ENCODE peak calls at places on chromosomes 12 and 14, in seven cellular contexts. One of them, this sample, is unnamed.

GRCh38 chr12:81043979-81044740 is 33.7 kb upstream of the ACSS3 start:
- DNase-seq in prostate gland: no peak
- DNase-seq in tibial nerve: no peak
- DNase-seq in heart left ventricle: no peak
- DNase-seq in K562: no peak
- DNase-seq in testis: no peak
- DNase-seq in IMR-90: no peak
- DNase-seq in this sample: no peak

GRCh38 chr14:84482256-84483071 is 1047.5 kb upstream of the FLRT2 start:
- DNase-seq in prostate gland: no peak
- DNase-seq in tibial nerve: no peak
- DNase-seq in heart left ventricle: no peak
- DNase-seq in K562: no peak
- DNase-seq in testis: no peak
- DNase-seq in IMR-90: peak
- DNase-seq in this sample: no peak

GRCh38 chr12:68591716-68592437 is 18.8 kb upstream of the RAP1B start:
- DNase-seq in prostate gland: no peak
- DNase-seq in tibial nerve: no peak
- DNase-seq in heart left ventricle: no peak
- DNase-seq in K562: no peak
- DNase-seq in testis: no peak
- DNase-seq in IMR-90: no peak
- DNase-seq in this sample: no peak

GRCh38 chr12:81992461-81992860 is 233.3 kb upstream of the PPFIA2 start:
- DNase-seq in prostate gland: no peak
- DNase-seq in tibial nerve: peak
- DNase-seq in heart left ventricle: no peak
- DNase-seq in K562: no peak
- DNase-seq in testis: peak
- DNase-seq in IMR-90: no peak
- DNase-seq in this sample: no peak

GRCh38 chr12:1918081-1918874 is at the start of gene CACNA2D4:
- DNase-seq in prostate gland: no peak
- DNase-seq in tibial nerve: peak
- DNase-seq in heart left ventricle: no peak
- DNase-seq in K562: peak
- DNase-seq in testis: peak
- DNase-seq in IMR-90: no peak
- DNase-seq in this sample: peak

GRCh38 chr12:22283006-22283506 is 51.5 kb downstream of the ST8SIA1 start:
- DNase-seq in prostate gland: no peak
- DNase-seq in tibial nerve: no peak
- DNase-seq in heart left ventricle: no peak
- DNase-seq in K562: no peak
- DNase-seq in testis: no peak
- DNase-seq in IMR-90: peak
- DNase-seq in this sample: no peak

GRCh38 chr12:111407371-111408115 is 1.8 kb downstream of the SH2B3 start:
- DNase-seq in prostate gland: no peak
- DNase-seq in tibial nerve: no peak
- DNase-seq in heart left ventricle: no peak
- DNase-seq in K562: no peak
- DNase-seq in testis: no peak
- DNase-seq in IMR-90: no peak
- DNase-seq in this sample: no peak

GRCh38 chr14:35365130-35366047 is 39.2 kb downstream of the NFKBIA start:
- DNase-seq in prostate gland: no peak
- DNase-seq in tibial nerve: peak
- DNase-seq in heart left ventricle: peak
- DNase-seq in K562: peak
- DNase-seq in testis: peak
- DNase-seq in IMR-90: peak
- DNase-seq in this sample: peak

GRCh38 chr12:128715485-128715884 is 108.3 kb downstream of the SLC15A4 start:
- DNase-seq in prostate gland: no peak
- DNase-seq in tibial nerve: no peak
- DNase-seq in heart left ventricle: no peak
- DNase-seq in K562: no peak
- DNase-seq in testis: no peak
- DNase-seq in IMR-90: no peak
- DNase-seq in this sample: no peak

GRCh38 chr12:34142430-34142829 is 120.1 kb downstream of the ALG10 start:
- DNase-seq in prostate gland: no peak
- DNase-seq in tibial nerve: no peak
- DNase-seq in heart left ventricle: no peak
- DNase-seq in K562: no peak
- DNase-seq in testis: no peak
- DNase-seq in IMR-90: no peak
- DNase-seq in this sample: no peak

GRCh38 chr12:80622271-80622670 is 85.2 kb upstream of the MYF6 start:
- DNase-seq in prostate gland: no peak
- DNase-seq in tibial nerve: no peak
- DNase-seq in heart left ventricle: no peak
- DNase-seq in K562: no peak
- DNase-seq in testis: no peak
- DNase-seq in IMR-90: no peak
- DNase-seq in this sample: no peak

GRCh38 chr12:110531741-110532333 is 29.7 kb downstream of the RAD9B start:
- DNase-seq in prostate gland: no peak
- DNase-seq in tibial nerve: no peak
- DNase-seq in heart left ventricle: no peak
- DNase-seq in K562: no peak
- DNase-seq in testis: no peak
- DNase-seq in IMR-90: peak
- DNase-seq in this sample: no peak

GRCh38 chr14:96502621-96503251 is 554 bp downstream of the PAPOLA start:
- DNase-seq in prostate gland: peak
- DNase-seq in tibial nerve: peak
- DNase-seq in heart left ventricle: peak
- DNase-seq in K562: peak
- DNase-seq in testis: peak
- DNase-seq in IMR-90: peak
- DNase-seq in this sample: peak

GRCh38 chr12:105120551-105120950 is 13.0 kb downstream of the WASHC4 start:
- DNase-seq in prostate gland: no peak
- DNase-seq in tibial nerve: no peak
- DNase-seq in heart left ventricle: no peak
- DNase-seq in K562: peak
- DNase-seq in testis: no peak
- DNase-seq in IMR-90: peak
- DNase-seq in this sample: no peak

GRCh38 chr12:56315256-56315625 is 547 bp downstream of the CNPY2 start:
- DNase-seq in prostate gland: no peak
- DNase-seq in tibial nerve: no peak
- DNase-seq in heart left ventricle: no peak
- DNase-seq in K562: peak
- DNase-seq in testis: no peak
- DNase-seq in IMR-90: no peak
- DNase-seq in this sample: no peak

GRCh38 chr12:67517181-67517887 is 131.2 kb upstream of the DYRK2 start:
- DNase-seq in prostate gland: peak
- DNase-seq in tibial nerve: peak
- DNase-seq in heart left ventricle: no peak
- DNase-seq in K562: no peak
- DNase-seq in testis: no peak
- DNase-seq in IMR-90: no peak
- DNase-seq in this sample: peak

GRCh38 chr12:12983420-12984035 is 16.5 kb downstream of the HEBP1 start:
- DNase-seq in prostate gland: no peak
- DNase-seq in tibial nerve: peak
- DNase-seq in heart left ventricle: no peak
- DNase-seq in K562: peak
- DNase-seq in testis: peak
- DNase-seq in IMR-90: peak
- DNase-seq in this sample: peak

GRCh38 chr12:74401966-74402365 is 135.7 kb upstream of the ATXN7L3B start:
- DNase-seq in prostate gland: no peak
- DNase-seq in tibial nerve: no peak
- DNase-seq in heart left ventricle: no peak
- DNase-seq in K562: no peak
- DNase-seq in testis: no peak
- DNase-seq in IMR-90: no peak
- DNase-seq in this sample: no peak

GRCh38 chr14:68458840-68459469 is 333.9 kb downstream of the ZFP36L1 start:
- DNase-seq in prostate gland: peak
- DNase-seq in tibial nerve: peak
- DNase-seq in heart left ventricle: no peak
- DNase-seq in K562: no peak
- DNase-seq in testis: no peak
- DNase-seq in IMR-90: peak
- DNase-seq in this sample: peak

GRCh38 chr12:107384645-107385044 is 291.3 kb upstream of the CRY1 start:
- DNase-seq in prostate gland: no peak
- DNase-seq in tibial nerve: no peak
- DNase-seq in heart left ventricle: no peak
- DNase-seq in K562: no peak
- DNase-seq in testis: no peak
- DNase-seq in IMR-90: no peak
- DNase-seq in this sample: no peak

GRCh38 chr12:85688837-85689236 is 147.4 kb downstream of the RASSF9 start:
- DNase-seq in prostate gland: no peak
- DNase-seq in tibial nerve: no peak
- DNase-seq in heart left ventricle: no peak
- DNase-seq in K562: no peak
- DNase-seq in testis: no peak
- DNase-seq in IMR-90: no peak
- DNase-seq in this sample: no peak

GRCh38 chr14:96016761-96017160 is 22.4 kb upstream of the C14orf132 start:
- DNase-seq in prostate gland: no peak
- DNase-seq in tibial nerve: no peak
- DNase-seq in heart left ventricle: no peak
- DNase-seq in K562: no peak
- DNase-seq in testis: no peak
- DNase-seq in IMR-90: peak
- DNase-seq in this sample: no peak

GRCh38 chr14:103057028-103057371 is 349 bp downstream of the CDC42BPB start:
- DNase-seq in prostate gland: no peak
- DNase-seq in tibial nerve: no peak
- DNase-seq in heart left ventricle: no peak
- DNase-seq in K562: peak
- DNase-seq in testis: no peak
- DNase-seq in IMR-90: no peak
- DNase-seq in this sample: peak
- TF ChIP-seq POLR2A in prostate gland: peak
- TF ChIP-seq POLR2A in tibial nerve: no peak
- TF ChIP-seq POLR2A in heart left ventricle: no peak
- TF ChIP-seq POLR2A in K562: no peak
- TF ChIP-seq POLR2A in testis: no peak
- TF ChIP-seq POLR2A in IMR-90: no peak
- TF ChIP-seq POLR2A in this sample: no peak

GRCh38 chr12:4154672-4155225 is 118.8 kb upstream of the CCND2 start:
- DNase-seq in prostate gland: no peak
- DNase-seq in tibial nerve: no peak
- DNase-seq in heart left ventricle: no peak
- DNase-seq in K562: no peak
- DNase-seq in testis: no peak
- DNase-seq in IMR-90: no peak
- DNase-seq in this sample: no peak

GRCh38 chr12:4156317-4156716 is 117.2 kb upstream of the CCND2 start:
- DNase-seq in prostate gland: no peak
- DNase-seq in tibial nerve: no peak
- DNase-seq in heart left ventricle: no peak
- DNase-seq in K562: no peak
- DNase-seq in testis: no peak
- DNase-seq in IMR-90: no peak
- DNase-seq in this sample: no peak

GRCh38 chr12:4152145-4152795 is 121.3 kb upstream of the CCND2 start:
- DNase-seq in prostate gland: no peak
- DNase-seq in tibial nerve: no peak
- DNase-seq in heart left ventricle: no peak
- DNase-seq in K562: no peak
- DNase-seq in testis: no peak
- DNase-seq in IMR-90: no peak
- DNase-seq in this sample: no peak

GRCh38 chr12:4151362-4152121 is 122.0 kb upstream of the CCND2 start:
- DNase-seq in prostate gland: no peak
- DNase-seq in tibial nerve: no peak
- DNase-seq in heart left ventricle: no peak
- DNase-seq in K562: no peak
- DNase-seq in testis: no peak
- DNase-seq in IMR-90: no peak
- DNase-seq in this sample: no peak

GRCh38 chr12:4153343-4153892 is 120.1 kb upstream of the CCND2 start:
- DNase-seq in prostate gland: no peak
- DNase-seq in tibial nerve: no peak
- DNase-seq in heart left ventricle: no peak
- DNase-seq in K562: peak
- DNase-seq in testis: no peak
- DNase-seq in IMR-90: no peak
- DNase-seq in this sample: no peak
- TF ChIP-seq POLR2A in prostate gland: no peak
- TF ChIP-seq POLR2A in tibial nerve: no peak
- TF ChIP-seq POLR2A in heart left ventricle: no peak
- TF ChIP-seq POLR2A in K562: peak
- TF ChIP-seq POLR2A in testis: no peak
- TF ChIP-seq POLR2A in IMR-90: no peak
- TF ChIP-seq POLR2A in this sample: no peak

DNA sequence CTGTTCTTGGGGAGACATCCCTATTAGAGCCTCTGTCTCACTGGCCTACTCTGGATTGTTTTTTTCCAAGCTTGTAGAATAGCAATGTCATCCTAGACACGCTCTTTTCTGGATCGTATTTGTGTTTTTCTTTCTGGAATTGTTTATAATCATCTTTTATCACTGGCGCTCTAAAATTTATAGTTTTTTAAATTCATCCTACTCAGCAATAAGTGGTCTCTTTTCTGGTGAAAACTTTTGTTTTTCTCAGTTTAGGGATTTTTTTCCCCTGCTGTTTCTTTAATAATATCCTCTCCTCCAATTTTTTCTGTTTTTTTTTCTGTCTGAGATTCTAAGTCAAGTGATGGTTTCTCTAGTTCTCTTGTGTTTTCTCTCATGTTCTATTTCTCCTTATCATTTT is 25.2 kb downstream of the PDE6H start:
- DNase-seq in prostate gland: no peak
- DNase-seq in tibial nerve: no peak
- DNase-seq in heart left ventricle: no peak
- DNase-seq in K562: no peak
- DNase-seq in testis: no peak
- DNase-seq in IMR-90: no peak
- DNase-seq in this sample: no peak
- TF ChIP-seq POLR2A in prostate gland: no peak
- TF ChIP-seq POLR2A in tibial nerve: no peak
- TF ChIP-seq POLR2A in heart left ventricle: no peak
- TF ChIP-seq POLR2A in K562: no peak
- TF ChIP-seq POLR2A in testis: no peak
- TF ChIP-seq POLR2A in IMR-90: no peak
- TF ChIP-seq POLR2A in this sample: no peak

GRCh38 chr12:51025748-51026654 is at the start of gene SLC11A2:
- DNase-seq in prostate gland: peak
- DNase-seq in tibial nerve: peak
- DNase-seq in heart left ventricle: peak
- DNase-seq in K562: peak
- DNase-seq in testis: peak
- DNase-seq in IMR-90: peak
- DNase-seq in this sample: peak
- TF ChIP-seq POLR2A in prostate gland: peak
- TF ChIP-seq POLR2A in tibial nerve: peak
- TF ChIP-seq POLR2A in heart left ventricle: peak
- TF ChIP-seq POLR2A in K562: peak
- TF ChIP-seq POLR2A in testis: no peak
- TF ChIP-seq POLR2A in IMR-90: peak
- TF ChIP-seq POLR2A in this sample: peak